ENCODE peak calls at places on chromosomes 13 and 19, in six cellular contexts. T, J, R, X, K and Y are unnamed samples.

GRCh38 chr13:39515231-39515630 is 87.8 kb downstream of the LHFPL6 start:
- DNase-seq in T (no peak), J (no peak), R (no peak), X (no peak), K (no peak), Y (no peak)

GRCh38 chr13:100526299-100527030 is 62.1 kb downstream of the GGACT start:
- DNase-seq in T (no peak), J (no peak), R (no peak), X (no peak), K (no peak), Y (no peak)

GRCh38 chr19:5622465-5623396 is at the start of the genes SAFB and SAFB2:
- DNase-seq in T (peak; percentile 100), J (peak; percentile 99), R (peak; percentile 99), X (peak; percentile 98), K (peak; percentile 100), Y (peak; percentile 100)

GRCh38 chr13:59269476-59269875 is 894.3 kb downstream of the DIAPH3 start:
- DNase-seq in T (no peak), J (no peak), R (no peak), X (no peak), K (no peak), Y (peak; percentile 89)

GRCh38 chr13:19153782-19154450 is 27.7 kb downstream of the TUBA3C start:
- DNase-seq in T (no peak), J (no peak), R (no peak), X (no peak), K (no peak), Y (no peak)

GRCh38 chr13:97221491-97221890 is 642 bp upstream of the MBNL2 start:
- DNase-seq in T (no peak), J (no peak), R (no peak), X (no peak), K (no peak), Y (no peak)

GRCh38 chr13:32639502-32640105 is 53.4 kb downstream of the PDS5B start:
- DNase-seq in T (peak; percentile 47), J (peak; percentile 14), R (peak; percentile 48), X (peak; percentile 56), K (peak; percentile 39), Y (peak; percentile 83)

GRCh38 chr13:30464496-30465351 is 1.0 kb downstream of the HMGB1 start:
- DNase-seq in T (peak; percentile 74), J (no peak), R (peak; percentile 77), X (peak; percentile 83), K (peak; percentile 79), Y (peak; percentile 84)

GRCh38 chr19:18500376-18500775 is 21.5 kb downstream of the ELL start:
- DNase-seq in T (no peak), J (no peak), R (no peak), X (no peak), K (no peak), Y (no peak)

GRCh38 chr19:6678690-6679109 is 8.7 kb upstream of the TNFSF14 start:
- DNase-seq in T (peak; percentile 9), J (no peak), R (no peak), X (no peak), K (no peak), Y (no peak)

GRCh38 chr19:43527860-43528622 is 1.0 kb upstream of the ETHE1 start:
- DNase-seq in T (no peak), J (no peak), R (peak; percentile 57), X (no peak), K (peak; percentile 40), Y (no peak)

GRCh38 chr13:100131863-100132574 is 43.1 kb downstream of the PCCA start:
- DNase-seq in T (peak; percentile 91), J (peak; percentile 87), R (no peak), X (no peak), K (no peak), Y (peak; percentile 89)

GRCh38 chr13:72062566-72062965 is 195.6 kb upstream of the DACH1 start:
- DNase-seq in T (no peak), J (no peak), R (peak; percentile 65), X (peak; percentile 75), K (peak; percentile 6), Y (peak; percentile 1)

GRCh38 chr19:32017341-32017948 is 328.0 kb upstream of the ZNF507 start:
- DNase-seq in T (no peak), J (no peak), R (no peak), X (no peak), K (no peak), Y (no peak)

GRCh38 chr13:99655351-99656091 is 154.2 kb downstream of the TM9SF2 start:
- DNase-seq in T (peak; percentile 5), J (no peak), R (peak; percentile 14), X (no peak), K (no peak), Y (no peak)

GRCh38 chr13:81283561-81283960 is 942.6 kb upstream of the SPRY2 start:
- DNase-seq in T (no peak), J (no peak), R (no peak), X (no peak), K (no peak), Y (no peak)

GRCh38 chr19:813359-814107 is 8.2 kb downstream of the PLPPR3 start:
- DNase-seq in T (no peak), J (no peak), R (no peak), X (no peak), K (no peak), Y (no peak)

GRCh38 chr13:33263976-33264619 is 21.5 kb downstream of the STARD13 start:
- DNase-seq in T (no peak), J (no peak), R (no peak), X (no peak), K (no peak), Y (no peak)

GRCh38 chr19:12789098-12789903 is 2.0 kb upstream of the JUNB start:
- DNase-seq in T (no peak), J (no peak), R (peak; percentile 84), X (no peak), K (no peak), Y (peak; percentile 42)

DNA sequence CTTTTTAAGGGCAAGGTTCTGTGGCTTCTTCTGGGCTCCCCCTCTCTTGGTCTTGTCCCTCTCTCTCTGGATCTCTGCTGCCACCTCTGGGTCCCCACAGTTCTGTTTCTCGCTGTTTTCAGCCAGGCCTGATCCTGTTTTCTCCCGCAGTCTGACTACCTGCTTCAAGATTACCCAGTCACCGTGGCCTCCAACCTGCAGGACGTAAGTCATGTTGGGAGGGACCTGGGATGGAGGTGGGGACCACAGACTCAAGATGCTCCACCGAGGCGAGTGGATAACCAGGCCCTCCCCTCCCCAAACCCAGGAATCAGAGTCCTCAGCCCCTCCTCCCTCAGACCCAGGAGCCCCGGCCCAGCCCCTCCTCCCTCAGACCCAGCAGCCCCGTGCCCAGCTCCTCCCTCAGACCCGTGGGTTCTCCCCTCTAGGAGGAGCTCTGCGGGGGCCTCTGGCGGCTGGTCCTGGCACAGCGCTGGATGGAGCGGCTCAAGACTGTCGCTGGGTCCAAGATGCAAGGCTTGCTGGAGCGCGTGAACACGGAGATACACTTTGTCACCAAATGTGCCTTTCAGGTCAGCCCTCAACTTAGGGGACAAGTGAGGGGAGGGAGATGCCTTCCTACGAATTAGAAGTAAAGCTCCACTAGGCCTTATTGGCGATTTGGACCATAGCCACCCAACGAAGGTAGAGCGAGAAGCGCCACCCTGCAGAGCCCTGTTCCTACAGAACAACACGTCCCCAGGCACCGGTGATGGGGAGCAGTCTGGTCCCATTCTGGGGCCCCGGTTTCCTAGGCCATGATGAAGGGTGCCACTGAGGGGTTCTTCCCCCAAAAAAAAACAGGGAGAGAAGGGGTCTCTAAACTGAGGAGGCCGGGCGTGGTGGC is 2.2 kb downstream of the FLT3LG start:
- DNase-seq in T (no peak), J (no peak), R (peak; percentile 58), X (peak; percentile 91), K (peak; percentile 68), Y (peak; percentile 48)
- H3K4me3 ChIP-seq in T (no peak overlapping the region), J (no peak overlapping the region), R (no peak overlapping the region), X (no peak overlapping the region), K (no peak overlapping the region), Y (no peak overlapping the region)

GRCh38 chr19:50565984-50566903 is 2.0 kb downstream of the LRRC4B start:
- DNase-seq in T (no peak), J (no peak), R (no peak), X (no peak), K (no peak), Y (no peak)

GRCh38 chr19:50567882-50568281 is 353 bp downstream of the LRRC4B start:
- DNase-seq in T (no peak), J (no peak), R (no peak), X (no peak), K (no peak), Y (no peak)

GRCh38 chr19:50568321-50569022 is at the start of gene LRRC4B:
- DNase-seq in T (no peak), J (no peak), R (no peak), X (no peak), K (no peak), Y (peak; percentile 15)

GRCh38 chr19:50569023-50569697 is 925 bp upstream of the LRRC4B start:
- DNase-seq in T (no peak), J (no peak), R (no peak), X (no peak), K (no peak), Y (no peak)

DNA sequence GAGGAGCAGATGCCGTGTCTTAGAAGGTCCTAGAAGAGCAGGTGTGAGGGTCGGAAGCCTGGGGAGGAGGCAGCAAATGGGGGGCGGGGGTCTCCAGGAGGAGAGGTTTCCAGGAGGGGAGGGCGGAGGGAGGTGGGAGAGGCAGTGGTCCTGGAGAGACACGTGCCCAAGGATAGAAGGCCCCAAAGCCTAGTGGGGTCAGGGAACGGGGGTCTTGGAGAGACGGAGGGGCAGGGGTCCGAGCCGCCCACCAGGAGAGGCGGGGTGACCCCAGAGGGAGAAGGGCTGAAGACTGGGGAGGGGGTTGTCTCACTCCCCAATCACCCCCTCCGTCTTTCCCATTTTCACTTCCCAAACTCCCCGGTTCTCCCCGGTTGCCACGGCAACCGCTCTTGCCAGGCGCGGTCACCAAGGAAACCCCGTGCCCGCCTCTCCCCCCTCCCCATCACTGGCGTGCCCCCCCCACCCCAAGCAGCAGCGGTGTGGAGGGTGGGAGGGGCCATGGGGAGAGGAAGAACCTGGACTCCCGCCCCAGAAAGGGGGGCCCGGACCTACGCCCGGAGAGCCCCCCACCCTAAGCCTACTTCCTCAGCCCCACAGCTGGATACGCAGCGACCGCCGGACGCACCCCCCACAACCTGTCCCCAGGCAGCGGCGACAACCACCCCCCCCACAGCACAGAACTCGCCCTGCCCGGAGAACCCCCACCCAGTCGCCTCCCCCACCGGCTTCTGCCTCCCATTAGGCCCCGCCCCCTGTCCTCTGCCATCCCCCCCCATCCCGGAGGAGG is 988 bp downstream of the LRRC4B start:
- DNase-seq in T (no peak), J (no peak), R (no peak), X (no peak), K (no peak), Y (no peak)
- H3K4me3 ChIP-seq in T (no peak overlapping the region), J (no peak overlapping the region), R (no peak overlapping the region), X (no peak overlapping the region), K (peak overlapping the region; percentile 55), Y (no peak overlapping the region)

GRCh38 chr13:70125693-70126092 is 17.4 kb upstream of the KLHL1 start:
- DNase-seq in T (no peak), J (no peak), R (no peak), X (no peak), K (no peak), Y (no peak)

DNA sequence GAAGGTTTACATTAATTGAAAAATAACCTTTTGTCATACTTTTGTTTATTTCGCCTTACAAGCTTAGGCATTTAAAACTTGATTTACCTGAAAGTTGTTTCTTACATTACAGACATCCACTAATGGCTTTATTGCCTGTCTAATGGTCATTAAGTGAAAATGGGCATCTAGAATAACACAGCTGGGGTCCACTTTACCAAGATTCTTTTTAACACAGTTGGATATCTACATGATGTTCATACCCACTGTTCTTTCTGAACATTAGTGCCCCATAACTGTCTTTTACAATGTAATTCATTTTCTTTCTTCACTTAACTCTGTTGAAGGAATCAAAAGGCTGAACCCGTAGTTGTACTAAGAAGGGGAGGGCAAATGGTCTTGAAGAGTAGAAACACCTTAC is 19.8 kb upstream of the KLHL1 start:
- DNase-seq in T (no peak), J (no peak), R (no peak), X (no peak), K (no peak), Y (no peak)
- H3K4me3 ChIP-seq in T (no peak overlapping the region), J (no peak overlapping the region), R (no peak overlapping the region), X (no peak overlapping the region), K (no peak overlapping the region), Y (no peak overlapping the region)

GRCh38 chr13:113216165-113217056 is 7.0 kb downstream of the CUL4A start:
- DNase-seq in T (peak; percentile 81), J (no peak), R (peak; percentile 40), X (peak; percentile 78), K (peak; percentile 44), Y (peak; percentile 60)
- H3K4me3 ChIP-seq in T (peak overlapping the region; percentile 14), J (no peak overlapping the region), R (no peak overlapping the region), X (no peak overlapping the region), K (no peak overlapping the region), Y (no peak overlapping the region)